ENCODE peak calls at places on chromosomes 6 and 20, in nine cellular contexts. One of them, this sample, is unnamed.

GRCh38 chr20:43558412-43559146 is at the start of gene SGK2:
- DNase-seq in ascending aorta: no peak
- DNase-seq in WERI-Rb-1: no peak
- DNase-seq in thoracic aorta: no peak
- DNase-seq in activated CD8-positive, alpha-beta memory T cell treated with anti-CD3 and anti-CD28 coated beads, Interleukin-2, amount 50 U/mL, for 4 hours: no peak
- DNase-seq in CD4-positive, alpha-beta T cell: no peak
- DNase-seq in AG08395: peak
- DNase-seq in fibroblast of lung: peak
- DNase-seq in AG04450: no peak
- DNase-seq in this sample: no peak

GRCh38 chr6:131061771-131062160 is 1.3 kb downstream of the EPB41L2 start:
- DNase-seq in WERI-Rb-1: no peak
- DNase-seq in ascending aorta: no peak
- DNase-seq in AG08395: no peak
- DNase-seq in AG04450: no peak
- DNase-seq in CD4-positive, alpha-beta T cell: no peak
- DNase-seq in fibroblast of lung: no peak
- DNase-seq in thoracic aorta: no peak
- DNase-seq in activated CD8-positive, alpha-beta memory T cell treated with anti-CD3 and anti-CD28 coated beads, Interleukin-2, amount 50 U/mL, for 4 hours: no peak
- DNase-seq in this sample: peak

GRCh38 chr20:63446174-63447024 is 26.1 kb downstream of the KCNQ2 start:
- DNase-seq in AG08395: no peak
- DNase-seq in activated CD8-positive, alpha-beta memory T cell treated with anti-CD3 and anti-CD28 coated beads, Interleukin-2, amount 50 U/mL, for 4 hours: no peak
- DNase-seq in ascending aorta: no peak
- DNase-seq in fibroblast of lung: no peak
- DNase-seq in WERI-Rb-1: no peak
- DNase-seq in AG04450: no peak
- DNase-seq in thoracic aorta: no peak
- DNase-seq in CD4-positive, alpha-beta T cell: no peak
- DNase-seq in this sample: no peak

GRCh38 chr20:62344782-62345181 is 22.3 kb downstream of the LAMA5 start:
- DNase-seq in thoracic aorta: no peak
- DNase-seq in AG08395: no peak
- DNase-seq in WERI-Rb-1: no peak
- DNase-seq in ascending aorta: no peak
- DNase-seq in AG04450: peak
- DNase-seq in activated CD8-positive, alpha-beta memory T cell treated with anti-CD3 and anti-CD28 coated beads, Interleukin-2, amount 50 U/mL, for 4 hours: no peak
- DNase-seq in fibroblast of lung: peak
- DNase-seq in CD4-positive, alpha-beta T cell: no peak
- DNase-seq in this sample: no peak

GRCh38 chr20:62956387-62957135 is 4.1 kb downstream of the SLC17A9 start:
- DNase-seq in ascending aorta: no peak
- DNase-seq in CD4-positive, alpha-beta T cell: no peak
- DNase-seq in AG04450: no peak
- DNase-seq in AG08395: no peak
- DNase-seq in WERI-Rb-1: no peak
- DNase-seq in activated CD8-positive, alpha-beta memory T cell treated with anti-CD3 and anti-CD28 coated beads, Interleukin-2, amount 50 U/mL, for 4 hours: no peak
- DNase-seq in fibroblast of lung: no peak
- DNase-seq in thoracic aorta: no peak
- DNase-seq in this sample: no peak

GRCh38 chr6:136067731-136068341 is 182.3 kb downstream of the MTFR2 start:
- DNase-seq in thoracic aorta: no peak
- DNase-seq in activated CD8-positive, alpha-beta memory T cell treated with anti-CD3 and anti-CD28 coated beads, Interleukin-2, amount 50 U/mL, for 4 hours: no peak
- DNase-seq in AG08395: peak
- DNase-seq in ascending aorta: no peak
- DNase-seq in AG04450: no peak
- DNase-seq in WERI-Rb-1: no peak
- DNase-seq in CD4-positive, alpha-beta T cell: no peak
- DNase-seq in fibroblast of lung: peak
- DNase-seq in this sample: peak

GRCh38 chr20:60528141-60528540 is 569.9 kb downstream of the CDH26 start:
- DNase-seq in ascending aorta: no peak
- DNase-seq in AG08395: no peak
- DNase-seq in WERI-Rb-1: no peak
- DNase-seq in thoracic aorta: no peak
- DNase-seq in CD4-positive, alpha-beta T cell: no peak
- DNase-seq in activated CD8-positive, alpha-beta memory T cell treated with anti-CD3 and anti-CD28 coated beads, Interleukin-2, amount 50 U/mL, for 4 hours: no peak
- DNase-seq in AG04450: no peak
- DNase-seq in fibroblast of lung: no peak
- DNase-seq in this sample: no peak

GRCh38 chr6:159037746-159038290 is 7.0 kb downstream of the TAGAP start:
- DNase-seq in thoracic aorta: no peak
- DNase-seq in activated CD8-positive, alpha-beta memory T cell treated with anti-CD3 and anti-CD28 coated beads, Interleukin-2, amount 50 U/mL, for 4 hours: no peak
- DNase-seq in fibroblast of lung: no peak
- DNase-seq in ascending aorta: no peak
- DNase-seq in AG08395: no peak
- DNase-seq in WERI-Rb-1: no peak
- DNase-seq in CD4-positive, alpha-beta T cell: no peak
- DNase-seq in AG04450: no peak
- DNase-seq in this sample: no peak

GRCh38 chr20:50772418-50773185 is 22.3 kb upstream of the BCAS4 start:
- DNase-seq in activated CD8-positive, alpha-beta memory T cell treated with anti-CD3 and anti-CD28 coated beads, Interleukin-2, amount 50 U/mL, for 4 hours: no peak
- DNase-seq in ascending aorta: no peak
- DNase-seq in AG04450: no peak
- DNase-seq in WERI-Rb-1: no peak
- DNase-seq in fibroblast of lung: no peak
- DNase-seq in AG08395: no peak
- DNase-seq in CD4-positive, alpha-beta T cell: no peak
- DNase-seq in thoracic aorta: no peak
- DNase-seq in this sample: no peak

GRCh38 chr6:139296927-139297326 is 5.1 kb upstream of the TXLNB start:
- DNase-seq in ascending aorta: no peak
- DNase-seq in WERI-Rb-1: no peak
- DNase-seq in activated CD8-positive, alpha-beta memory T cell treated with anti-CD3 and anti-CD28 coated beads, Interleukin-2, amount 50 U/mL, for 4 hours: no peak
- DNase-seq in thoracic aorta: no peak
- DNase-seq in AG04450: no peak
- DNase-seq in CD4-positive, alpha-beta T cell: no peak
- DNase-seq in AG08395: peak
- DNase-seq in fibroblast of lung: no peak
- DNase-seq in this sample: no peak

GRCh38 chr6:83429857-83430605 is 820 bp downstream of the ME1 start:
- DNase-seq in ascending aorta: no peak
- DNase-seq in AG08395: peak
- DNase-seq in fibroblast of lung: peak
- DNase-seq in CD4-positive, alpha-beta T cell: no peak
- DNase-seq in activated CD8-positive, alpha-beta memory T cell treated with anti-CD3 and anti-CD28 coated beads, Interleukin-2, amount 50 U/mL, for 4 hours: no peak
- DNase-seq in AG04450: no peak
- DNase-seq in thoracic aorta: no peak
- DNase-seq in WERI-Rb-1: no peak
- DNase-seq in this sample: peak

GRCh38 chr20:50285376-50286173 is 94.9 kb downstream of the CEBPB start:
- DNase-seq in WERI-Rb-1: no peak
- DNase-seq in thoracic aorta: no peak
- DNase-seq in AG08395: peak
- DNase-seq in CD4-positive, alpha-beta T cell: no peak
- DNase-seq in AG04450: no peak
- DNase-seq in ascending aorta: no peak
- DNase-seq in fibroblast of lung: peak
- DNase-seq in activated CD8-positive, alpha-beta memory T cell treated with anti-CD3 and anti-CD28 coated beads, Interleukin-2, amount 50 U/mL, for 4 hours: no peak
- DNase-seq in this sample: no peak

GRCh38 chr6:70166088-70166958 is 136.6 kb downstream of the COL9A1 start:
- DNase-seq in WERI-Rb-1: peak
- DNase-seq in fibroblast of lung: peak
- DNase-seq in activated CD8-positive, alpha-beta memory T cell treated with anti-CD3 and anti-CD28 coated beads, Interleukin-2, amount 50 U/mL, for 4 hours: peak
- DNase-seq in thoracic aorta: no peak
- DNase-seq in AG04450: peak
- DNase-seq in ascending aorta: no peak
- DNase-seq in AG08395: peak
- DNase-seq in CD4-positive, alpha-beta T cell: peak
- DNase-seq in this sample: peak

GRCh38 chr6:123380257-123380656 is 256.5 kb downstream of the TRDN start:
- DNase-seq in CD4-positive, alpha-beta T cell: no peak
- DNase-seq in AG04450: no peak
- DNase-seq in thoracic aorta: no peak
- DNase-seq in AG08395: no peak
- DNase-seq in WERI-Rb-1: peak
- DNase-seq in fibroblast of lung: peak
- DNase-seq in activated CD8-positive, alpha-beta memory T cell treated with anti-CD3 and anti-CD28 coated beads, Interleukin-2, amount 50 U/mL, for 4 hours: no peak
- DNase-seq in ascending aorta: no peak
- DNase-seq in this sample: peak

GRCh38 chr20:472889-473292 is 10.6 kb upstream of the TBC1D20 start:
- DNase-seq in AG08395: no peak
- DNase-seq in AG04450: no peak
- DNase-seq in WERI-Rb-1: no peak
- DNase-seq in thoracic aorta: no peak
- DNase-seq in CD4-positive, alpha-beta T cell: no peak
- DNase-seq in fibroblast of lung: no peak
- DNase-seq in ascending aorta: no peak
- DNase-seq in activated CD8-positive, alpha-beta memory T cell treated with anti-CD3 and anti-CD28 coated beads, Interleukin-2, amount 50 U/mL, for 4 hours: no peak
- DNase-seq in this sample: no peak

GRCh38 chr6:53439556-53439955 is 90.8 kb upstream of the ELOVL5 start:
- DNase-seq in fibroblast of lung: peak
- DNase-seq in AG04450: no peak
- DNase-seq in activated CD8-positive, alpha-beta memory T cell treated with anti-CD3 and anti-CD28 coated beads, Interleukin-2, amount 50 U/mL, for 4 hours: no peak
- DNase-seq in CD4-positive, alpha-beta T cell: no peak
- DNase-seq in AG08395: peak
- DNase-seq in ascending aorta: no peak
- DNase-seq in WERI-Rb-1: no peak
- DNase-seq in thoracic aorta: no peak
- DNase-seq in this sample: no peak

GRCh38 chr20:12287575-12287974 is 369.9 kb downstream of the BTBD3 start:
- DNase-seq in AG04450: no peak
- DNase-seq in ascending aorta: no peak
- DNase-seq in WERI-Rb-1: no peak
- DNase-seq in fibroblast of lung: no peak
- DNase-seq in activated CD8-positive, alpha-beta memory T cell treated with anti-CD3 and anti-CD28 coated beads, Interleukin-2, amount 50 U/mL, for 4 hours: no peak
- DNase-seq in thoracic aorta: no peak
- DNase-seq in CD4-positive, alpha-beta T cell: no peak
- DNase-seq in AG08395: no peak
- DNase-seq in this sample: no peak